ENCODE peak calls at places on chromosome 7, in seven cellular contexts. One of them, this sample, is unnamed.

GRCh38 chr7:113831509-113831908 is 87.3 kb downstream of the PPP1R3A start:
- DNase-seq in GM12878: no peak
- DNase-seq in H1: no peak
- DNase-seq in HepG2: no peak
- DNase-seq in HCT116: no peak
- DNase-seq in SK-N-SH: no peak
- DNase-seq in K562: no peak
- DNase-seq in this sample: peak

GRCh38 chr7:56479748-56480147 is 363.5 kb upstream of the NUPR2 start:
- DNase-seq in GM12878: no peak
- DNase-seq in H1: no peak
- DNase-seq in HepG2: no peak
- DNase-seq in HCT116: no peak
- DNase-seq in SK-N-SH: no peak
- DNase-seq in K562: no peak
- DNase-seq in this sample: no peak

GRCh38 chr7:44193011-44193802 is 4.0 kb upstream of the GCK start:
- DNase-seq in GM12878: no peak
- DNase-seq in H1: no peak
- DNase-seq in HepG2: no peak
- DNase-seq in HCT116: no peak
- DNase-seq in SK-N-SH: no peak
- DNase-seq in K562: peak
- DNase-seq in this sample: no peak

GRCh38 chr7:32941181-32941995 is 15.9 kb upstream of the FKBP9 start:
- DNase-seq in GM12878: no peak
- DNase-seq in H1: no peak
- DNase-seq in HepG2: peak
- DNase-seq in HCT116: no peak
- DNase-seq in SK-N-SH: no peak
- DNase-seq in K562: no peak
- DNase-seq in this sample: no peak

GRCh38 chr7:15399446-15399845 is 162.4 kb downstream of the AGMO start:
- DNase-seq in GM12878: no peak
- DNase-seq in H1: no peak
- DNase-seq in HepG2: no peak
- DNase-seq in HCT116: no peak
- DNase-seq in SK-N-SH: no peak
- DNase-seq in K562: no peak
- DNase-seq in this sample: no peak

GRCh38 chr7:104552102-104552501 is 223.7 kb downstream of the LHFPL3 start:
- DNase-seq in GM12878: no peak
- DNase-seq in H1: peak
- DNase-seq in HepG2: peak
- DNase-seq in HCT116: peak
- DNase-seq in SK-N-SH: no peak
- DNase-seq in K562: peak
- DNase-seq in this sample: peak

GRCh38 chr7:86939197-86939814 is 120.1 kb downstream of the ELAPOR2 start:
- DNase-seq in GM12878: peak
- DNase-seq in H1: no peak
- DNase-seq in HepG2: peak
- DNase-seq in HCT116: peak
- DNase-seq in SK-N-SH: peak
- DNase-seq in K562: peak
- DNase-seq in this sample: peak

GRCh38 chr7:148156248-148156647 is 434.3 kb upstream of the C7orf33 start:
- DNase-seq in GM12878: no peak
- DNase-seq in H1: no peak
- DNase-seq in HepG2: no peak
- DNase-seq in HCT116: no peak
- DNase-seq in SK-N-SH: no peak
- DNase-seq in K562: no peak
- DNase-seq in this sample: no peak

GRCh38 chr7:74479066-74479781 is 25.5 kb downstream of the GTF2IRD1 start:
- DNase-seq in GM12878: no peak
- DNase-seq in H1: no peak
- DNase-seq in HepG2: no peak
- DNase-seq in HCT116: no peak
- DNase-seq in SK-N-SH: peak
- DNase-seq in K562: no peak
- DNase-seq in this sample: no peak

GRCh38 chr7:81944103-81944502 is 174.3 kb upstream of the HGF start:
- DNase-seq in GM12878: no peak
- DNase-seq in H1: no peak
- DNase-seq in HepG2: no peak
- DNase-seq in HCT116: no peak
- DNase-seq in SK-N-SH: no peak
- DNase-seq in K562: no peak
- DNase-seq in this sample: no peak

GRCh38 chr7:10706875-10707493 is 266.7 kb upstream of the PHF14 start:
- DNase-seq in GM12878: peak
- DNase-seq in H1: no peak
- DNase-seq in HepG2: no peak
- DNase-seq in HCT116: no peak
- DNase-seq in SK-N-SH: no peak
- DNase-seq in K562: no peak
- DNase-seq in this sample: no peak

GRCh38 chr7:945556-946255 is 8.8 kb downstream of the ADAP1 start:
- DNase-seq in GM12878: no peak
- DNase-seq in H1: peak
- DNase-seq in HepG2: no peak
- DNase-seq in HCT116: peak
- DNase-seq in SK-N-SH: no peak
- DNase-seq in K562: no peak
- DNase-seq in this sample: peak

GRCh38 chr7:46603780-46604725 is 683.0 kb upstream of the IGFBP3 start:
- DNase-seq in GM12878: no peak
- DNase-seq in H1: no peak
- DNase-seq in HepG2: no peak
- DNase-seq in HCT116: no peak
- DNase-seq in SK-N-SH: peak
- DNase-seq in K562: no peak
- DNase-seq in this sample: no peak

GRCh38 chr7:151845412-151846205 is 31.3 kb downstream of the PRKAG2 start:
- DNase-seq in GM12878: no peak
- DNase-seq in H1: no peak
- DNase-seq in HepG2: no peak
- DNase-seq in HCT116: no peak
- DNase-seq in SK-N-SH: no peak
- DNase-seq in K562: no peak
- DNase-seq in this sample: no peak

GRCh38 chr7:604038-604883 is 84.6 kb upstream of the PDGFA start:
- DNase-seq in GM12878: peak
- DNase-seq in H1: no peak
- DNase-seq in HepG2: no peak
- DNase-seq in HCT116: no peak
- DNase-seq in SK-N-SH: no peak
- DNase-seq in K562: peak
- DNase-seq in this sample: no peak

GRCh38 chr7:111730476-111731300 is 168.4 kb upstream of the IMMP2L start:
- DNase-seq in GM12878: no peak
- DNase-seq in H1: no peak
- DNase-seq in HepG2: peak
- DNase-seq in HCT116: peak
- DNase-seq in SK-N-SH: peak
- DNase-seq in K562: peak
- DNase-seq in this sample: no peak

GRCh38 chr7:111736475-111736874 is 174.2 kb upstream of the IMMP2L start:
- DNase-seq in GM12878: no peak
- DNase-seq in H1: no peak
- DNase-seq in HepG2: no peak
- DNase-seq in HCT116: no peak
- DNase-seq in SK-N-SH: no peak
- DNase-seq in K562: no peak
- DNase-seq in this sample: no peak

GRCh38 chr7:111735661-111736323 is 173.5 kb upstream of the IMMP2L start:
- DNase-seq in GM12878: no peak
- DNase-seq in H1: peak
- DNase-seq in HepG2: peak
- DNase-seq in HCT116: peak
- DNase-seq in SK-N-SH: peak
- DNase-seq in K562: peak
- DNase-seq in this sample: peak

GRCh38 chr7:111732923-111733322 is 170.6 kb upstream of the IMMP2L start:
- DNase-seq in GM12878: no peak
- DNase-seq in H1: no peak
- DNase-seq in HepG2: no peak
- DNase-seq in HCT116: no peak
- DNase-seq in SK-N-SH: no peak
- DNase-seq in K562: no peak
- DNase-seq in this sample: no peak

GRCh38 chr7:111734955-111735660 is 172.8 kb upstream of the IMMP2L start:
- DNase-seq in GM12878: no peak
- DNase-seq in H1: no peak
- DNase-seq in HepG2: no peak
- DNase-seq in HCT116: no peak
- DNase-seq in SK-N-SH: no peak
- DNase-seq in K562: no peak
- DNase-seq in this sample: no peak
- TF ChIP-seq JUND in GM12878: no peak
- TF ChIP-seq JUND in H1: no peak
- TF ChIP-seq JUND in HepG2: no peak
- TF ChIP-seq JUND in HCT116: no peak
- TF ChIP-seq JUND in SK-N-SH: no peak
- TF ChIP-seq JUND in K562: no peak
- TF ChIP-seq JUND in this sample: no peak

DNA sequence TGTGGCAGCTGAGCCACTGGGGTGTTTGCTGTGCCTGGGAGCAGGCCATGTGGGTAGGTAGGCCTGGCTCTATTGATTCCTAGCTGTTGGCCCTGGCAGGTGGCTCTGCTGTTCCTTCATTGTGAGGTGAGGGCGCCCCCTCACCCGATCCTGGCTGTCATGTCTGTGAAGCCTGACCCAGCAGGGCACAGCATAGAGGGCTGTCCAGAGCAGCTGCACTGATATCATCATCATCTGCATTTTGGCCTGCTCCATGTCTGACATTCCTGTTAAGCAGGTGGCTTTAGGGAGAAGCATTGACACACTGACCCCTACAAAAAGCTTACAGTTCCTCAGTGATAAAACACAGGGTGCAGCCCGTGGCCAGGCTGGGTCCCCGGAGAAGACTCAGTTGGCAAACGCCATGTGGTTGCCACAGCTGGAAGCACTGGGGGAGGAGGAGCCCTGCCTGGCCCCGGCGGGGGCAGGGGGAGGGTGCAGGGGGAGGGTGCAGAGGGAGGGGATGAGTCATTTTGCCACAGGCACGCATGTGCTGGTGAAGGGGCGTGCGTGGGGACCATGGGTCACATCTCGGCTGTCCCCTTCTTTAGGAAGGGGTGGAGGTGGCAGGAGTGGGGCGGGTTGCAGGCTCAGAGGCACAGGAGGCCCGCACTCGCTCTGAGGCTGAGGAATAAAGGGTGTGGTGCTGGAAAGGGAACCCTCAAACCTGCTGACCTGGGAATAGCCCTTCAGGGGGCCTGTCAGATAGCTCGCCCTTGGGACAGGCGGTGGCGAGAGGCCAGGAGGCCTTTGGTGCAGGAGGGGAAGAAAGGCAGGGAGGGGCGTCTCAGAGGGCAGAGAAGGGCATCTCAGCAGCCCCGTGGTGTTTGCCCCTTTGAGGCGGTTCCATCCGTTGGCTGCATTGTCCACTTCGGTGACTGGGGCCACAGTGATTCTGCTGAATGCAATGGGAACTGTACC is 31.6 kb downstream of the IKZF1 start:
- DNase-seq in GM12878: no peak
- DNase-seq in H1: no peak
- DNase-seq in HepG2: no peak
- DNase-seq in HCT116: no peak
- DNase-seq in SK-N-SH: peak
- DNase-seq in K562: peak
- DNase-seq in this sample: no peak
- TF ChIP-seq JUND in GM12878: no peak
- TF ChIP-seq JUND in H1: no peak
- TF ChIP-seq JUND in HepG2: no peak
- TF ChIP-seq JUND in HCT116: no peak
- TF ChIP-seq JUND in SK-N-SH: no peak
- TF ChIP-seq JUND in K562: peak
- TF ChIP-seq JUND in this sample: no peak

DNA sequence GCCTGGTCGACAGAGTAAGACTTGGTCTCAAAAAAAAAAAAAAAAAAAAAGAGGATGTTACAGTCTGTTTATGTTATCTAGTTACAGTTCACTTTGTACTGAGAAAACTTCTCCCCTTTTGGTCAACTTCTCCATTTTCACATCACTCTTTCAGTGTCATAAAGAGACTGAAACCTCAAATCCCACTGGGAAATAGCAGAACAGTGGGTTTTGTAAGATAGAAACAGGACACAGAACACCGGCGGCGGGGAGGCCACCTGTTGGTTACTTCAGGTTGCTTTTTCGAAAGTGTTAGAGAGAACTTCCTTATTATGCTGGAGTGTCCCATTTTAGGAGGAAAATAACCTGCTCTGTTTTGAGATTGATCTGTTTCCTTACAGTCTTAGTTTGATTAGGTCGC is 296.2 kb downstream of the SDK1 start:
- DNase-seq in GM12878: no peak
- DNase-seq in H1: no peak
- DNase-seq in HepG2: no peak
- DNase-seq in HCT116: no peak
- DNase-seq in SK-N-SH: no peak
- DNase-seq in K562: no peak
- DNase-seq in this sample: no peak
- TF ChIP-seq JUND in GM12878: no peak
- TF ChIP-seq JUND in H1: no peak
- TF ChIP-seq JUND in HepG2: no peak
- TF ChIP-seq JUND in HCT116: no peak
- TF ChIP-seq JUND in SK-N-SH: no peak
- TF ChIP-seq JUND in K562: no peak
- TF ChIP-seq JUND in this sample: no peak

DNA sequence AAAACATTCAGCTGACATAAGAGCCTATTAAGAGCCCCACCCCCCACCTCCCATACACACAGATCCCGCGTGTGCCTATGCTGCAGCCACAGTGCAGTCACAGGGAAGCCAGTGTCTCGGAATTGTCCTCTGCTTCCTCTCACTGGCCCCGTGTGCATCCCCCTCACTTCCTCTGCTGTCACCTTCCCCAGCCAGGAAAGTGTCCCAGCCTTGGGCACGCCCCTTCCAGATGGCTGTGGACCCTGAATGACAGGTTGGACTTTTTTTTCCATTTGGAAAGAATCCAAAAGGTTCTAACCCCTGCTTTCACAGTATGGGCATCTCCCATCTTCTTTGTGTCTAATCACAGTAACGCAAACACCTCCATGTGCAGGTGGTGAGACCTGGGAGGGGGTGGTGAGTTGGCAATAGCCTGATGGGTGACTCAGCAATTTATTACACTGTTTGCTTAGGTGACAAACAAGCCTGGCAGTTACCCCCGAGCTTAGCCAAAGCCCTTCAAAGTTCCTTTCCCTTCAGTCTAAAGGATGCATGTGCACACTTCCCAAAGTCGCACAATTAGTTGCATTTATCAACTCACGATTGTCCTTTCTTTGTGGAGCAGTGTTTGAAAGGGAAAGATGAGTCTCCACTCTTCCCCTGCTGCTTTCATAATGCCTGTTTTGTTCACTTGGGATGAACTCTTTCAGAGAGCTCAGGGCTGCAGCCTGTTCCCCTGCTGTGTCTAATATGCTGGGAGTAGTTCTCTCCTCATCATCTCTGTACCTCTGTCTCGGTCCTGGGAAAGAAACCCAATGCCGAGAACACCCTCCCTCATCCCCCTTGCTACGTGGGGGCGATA is 67.5 kb upstream of the EFCAB10 start:
- DNase-seq in GM12878: no peak
- DNase-seq in H1: no peak
- DNase-seq in HepG2: peak
- DNase-seq in HCT116: peak
- DNase-seq in SK-N-SH: peak
- DNase-seq in K562: no peak
- DNase-seq in this sample: peak
- TF ChIP-seq JUND in GM12878: no peak
- TF ChIP-seq JUND in H1: no peak
- TF ChIP-seq JUND in HepG2: no peak
- TF ChIP-seq JUND in HCT116: peak
- TF ChIP-seq JUND in SK-N-SH: no peak
- TF ChIP-seq JUND in K562: peak
- TF ChIP-seq JUND in this sample: no peak